ENCODE peak calls at places on chromosome 2, in five cellular contexts. Y, T, M, U and C are unnamed samples.

GRCh38 chr2:239114119-239114581 is 266.3 kb downstream of the TWIST2 start:
- DNase-seq in Y (peak; percentile 25), T (no peak), M (no peak), U (no peak), C (no peak)

GRCh38 chr2:58107803-58108710 is 61.5 kb downstream of the VRK2 start:
- DNase-seq in Y (peak; percentile 92), T (no peak), M (no peak), U (peak; percentile 80), C (no peak)

GRCh38 chr2:200056105-200056504 is 100.7 kb downstream of the MAIP1 start:
- DNase-seq in Y (no peak), T (no peak), M (no peak), U (no peak), C (no peak)

GRCh38 chr2:150586858-150587257 is 99.4 kb upstream of the RND3 start:
- DNase-seq in Y (peak; percentile 80), T (no peak), M (no peak), U (peak; percentile 69), C (no peak)

GRCh38 chr2:177806025-177806424 is 266.6 kb downstream of the PDE11A start:
- DNase-seq in Y (no peak), T (no peak), M (no peak), U (peak; percentile 65), C (no peak)

GRCh38 chr2:64092502-64092901 is 51.7 kb downstream of the PELI1 start:
- DNase-seq in Y (no peak), T (no peak), M (no peak), U (no peak), C (no peak)

GRCh38 chr2:128421286-128421685 is 102.6 kb upstream of the HS6ST1 start:
- DNase-seq in Y (no peak), T (no peak), M (no peak), U (no peak), C (no peak)

GRCh38 chr2:29260151-29260772 is 145.0 kb downstream of the CLIP4 start:
- DNase-seq in Y (no peak), T (no peak), M (no peak), U (peak; percentile 11), C (no peak)

GRCh38 chr2:23498941-23499340 is 114.0 kb downstream of the KLHL29 start:
- DNase-seq in Y (no peak), T (no peak), M (peak; percentile 12), U (no peak), C (no peak)

GRCh38 chr2:222307138-222307756 is 8.4 kb upstream of the PAX3 start:
- DNase-seq in Y (no peak), T (no peak), M (no peak), U (no peak), C (no peak)

GRCh38 chr2:127362971-127363370 is 24.8 kb downstream of the MAP3K2 start:
- DNase-seq in Y (no peak), T (no peak), M (no peak), U (no peak), C (no peak)

GRCh38 chr2:47073641-47074040 is 81.5 kb downstream of the STPG4 start:
- DNase-seq in Y (no peak), T (no peak), M (no peak), U (no peak), C (peak; percentile 41)

GRCh38 chr2:97911922-97912575 is 83.7 kb downstream of the TMEM131 start:
- DNase-seq in Y (no peak), T (no peak), M (no peak), U (no peak), C (no peak)

GRCh38 chr2:154291511-154291910 is 407.0 kb upstream of the KCNJ3 start:
- DNase-seq in Y (no peak), T (no peak), M (no peak), U (no peak), C (no peak)

GRCh38 chr2:24038786-24039499 is 8.2 kb downstream of the WDCP start:
- DNase-seq in Y (no peak), T (no peak), M (no peak), U (no peak), C (no peak)

GRCh38 chr2:230203110-230203676 is 16.6 kb downstream of the SP110 start:
- DNase-seq in Y (no peak), T (no peak), M (peak; percentile 30), U (no peak), C (peak; percentile 52)

GRCh38 chr2:239742377-239742776 is 282.8 kb downstream of the NDUFA10 start:
- DNase-seq in Y (no peak), T (no peak), M (no peak), U (no peak), C (no peak)

GRCh38 chr2:14678754-14679153 is 46.2 kb downstream of the LRATD1 start:
- DNase-seq in Y (no peak), T (no peak), M (no peak), U (peak; percentile 15), C (no peak)

GRCh38 chr2:111905990-111906735 is 7.8 kb downstream of the MERTK start:
- DNase-seq in Y (no peak), T (no peak), M (no peak), U (no peak), C (no peak)